ENCODE peak calls at places on chromosomes 5 and 9, in seven cellular contexts. I, F, O, Q, D, M and H are unnamed samples.

GRCh38 chr9:79020266-79020665 is 551.5 kb upstream of the TLE4 start:
- DNase-seq in I (no peak), F (no peak), O (no peak), Q (no peak), D (peak; percentile 48), M (no peak), H (no peak)

GRCh38 chr5:104998169-104998568 is 1435.6 kb upstream of the NUDT12 start:
- DNase-seq in I (no peak), F (no peak), O (no peak), Q (no peak), D (no peak), M (no peak), H (no peak)

GRCh38 chr9:129111762-129112151 is 542 bp downstream of the PTPA start:
- DNase-seq in I (peak; percentile 52), F (no peak), O (peak; percentile 60), Q (no peak), D (peak; percentile 6), M (peak; percentile 45), H (no peak)

GRCh38 chr9:127876764-127877562 is 512 bp downstream of the AK1 start:
- DNase-seq in I (no peak), F (no peak), O (no peak), Q (no peak), D (no peak), M (no peak), H (no peak)

GRCh38 chr5:56683281-56683680 is 132.1 kb upstream of the MAP3K1 start:
- DNase-seq in I (no peak), F (no peak), O (no peak), Q (no peak), D (no peak), M (no peak), H (no peak)

GRCh38 chr5:37272564-37272963 is 23.4 kb upstream of the CPLANE1 start:
- DNase-seq in I (peak; percentile 6), F (no peak), O (peak; percentile 57), Q (no peak), D (no peak), M (no peak), H (no peak)

GRCh38 chr9:133141833-133142594 is 21.0 kb upstream of the RALGDS start:
- DNase-seq in I (no peak), F (peak; percentile 75), O (no peak), Q (no peak), D (no peak), M (peak; percentile 55), H (no peak)

GRCh38 chr5:34034497-34035327 is 8.3 kb downstream of the C1QTNF3 start:
- DNase-seq in I (no peak), F (no peak), O (no peak), Q (no peak), D (no peak), M (no peak), H (no peak)

GRCh38 chr5:134370306-134370870 is 981 bp upstream of the UBE2B start:
- DNase-seq in I (peak; percentile 21), F (no peak), O (no peak), Q (no peak), D (no peak), M (no peak), H (no peak)